ENCODE peak calls at places on chromosomes 1 and 21, in seven cellular contexts. T is activated T-helper 1 cell treated with anti-CD3 and anti-CD28 coated beads, Interleukin-12 subunit alpha, Interleukin-12 subunit beta, Interleukin-2, Interleukin-4 antibody, amounts not matched to agents 30 ng/mL and 10 ng/mL and 1 ng/mL, durations not matched to agents 14 hours and 24 hours and 36 hours; A is AG08396; I is activated CD4-positive, alpha-beta T cell treated with anti-CD3 and anti-CD28 coated beads for 36 hours; Z is AG04450; C is frontal cortex; K is EL. M is an unnamed sample.

GRCh38 chr1:230048322-230048721 is 18.7 kb upstream of the GALNT2 start:
- DNase-seq in T (no peak), A (no peak), I (no peak), Z (no peak), C (no peak), K (no peak), M (no peak)

GRCh38 chr21:45334591-45335081 is 46.9 kb upstream of the POFUT2 start:
- DNase-seq in T (no peak), A (no peak), I (no peak), Z (no peak), C (no peak), K (no peak), M (no peak)

GRCh38 chr1:6259491-6260362 is 1.2 kb downstream of the GPR153 start:
- DNase-seq in T (peak; percentile 80), A (peak; percentile 95), I (peak; percentile 86), Z (peak; percentile 23), C (peak; percentile 93), K (peak; percentile 85), M (peak; percentile 85)

GRCh38 chr21:44463716-44464115 is 8.4 kb downstream of the LRRC3 start:
- DNase-seq in T (no peak), A (no peak), I (no peak), Z (no peak), C (peak; percentile 58), K (no peak), M (no peak)

GRCh38 chr1:191714810-191715209 is 443.5 kb upstream of the RGS18 start:
- DNase-seq in T (no peak), A (no peak), I (no peak), Z (no peak), C (no peak), K (no peak), M (no peak)

GRCh38 chr1:29243023-29243862 is 6.9 kb downstream of the PTPRU start:
- DNase-seq in T (no peak), A (no peak), I (no peak), Z (no peak), C (no peak), K (peak; percentile 60), M (no peak)

GRCh38 chr1:171351961-171352360 is 38.0 kb downstream of the FMO4 start:
- DNase-seq in T (no peak), A (no peak), I (no peak), Z (no peak), C (no peak), K (no peak), M (no peak)

GRCh38 chr1:3752400-3752945 is at the start of gene CCDC27:
- DNase-seq in T (no peak), A (no peak), I (no peak), Z (no peak), C (no peak), K (no peak), M (no peak)

GRCh38 chr1:161531986-161532875 is 7.9 kb downstream of the HSPA6 start:
- DNase-seq in T (no peak), A (peak; percentile 13), I (no peak), Z (no peak), C (peak; percentile 20), K (no peak), M (no peak)

GRCh38 chr1:32773764-32774463 is 43.2 kb downstream of the YARS1 start:
- DNase-seq in T (no peak), A (no peak), I (no peak), Z (no peak), C (no peak), K (no peak), M (no peak)

GRCh38 chr1:35499652-35500176 is 57.5 kb downstream of the KIAA0319L start:
- DNase-seq in T (peak; percentile 66), A (no peak), I (peak; percentile 30), Z (no peak), C (no peak), K (no peak), M (peak; percentile 30)

GRCh38 chr1:9191216-9191615 is 43.4 kb upstream of the H6PD start:
- DNase-seq in T (no peak), A (no peak), I (no peak), Z (no peak), C (no peak), K (no peak), M (no peak)

GRCh38 chr1:80536464-80536863 is 1264.3 kb upstream of the ADGRL2 start:
- DNase-seq in T (no peak), A (no peak), I (no peak), Z (no peak), C (no peak), K (no peak), M (no peak)